ENCODE peak calls at places on chromosomes 6 and 20, in eight cellular contexts. X, T, Y, A, K, C, F and G are unnamed samples.
A peak's percentile ranks its signal among the peaks of the same experiment; 100 is the strongest.

GRCh38 chr20:58911970-58912369 is 59.5 kb downstream of the GNAS start:
- DNase-seq in A (no peak), Y (no peak), T (no peak), F (no peak), C (no peak), K (no peak), X (no peak), G (no peak)

GRCh38 chr6:151096255-151096612 is 143.5 kb upstream of the AKAP12 start:
- DNase-seq in X (no peak), K (no peak), Y (no peak), F (peak; percentile 30), C (no peak), T (peak; percentile 29), A (no peak), G (no peak)

GRCh38 chr6:21438986-21439352 is 154.6 kb upstream of the SOX4 start:
- DNase-seq in X (peak; percentile 17), K (no peak), Y (no peak), A (peak; percentile 70), F (peak; percentile 4), T (peak; percentile 13), C (no peak), G (peak; percentile 53)

GRCh38 chr6:24154121-24154520 is 28.1 kb downstream of the NRSN1 start:
- DNase-seq in Y (no peak), A (peak; percentile 80), C (no peak), X (peak; percentile 81), K (no peak), F (no peak), T (no peak), G (no peak)

GRCh38 chr6:137233561-137234504 is 14.6 kb upstream of the IFNGR1 start:
- DNase-seq in A (peak; percentile 70), X (peak; percentile 91), K (no peak), F (peak; percentile 87), Y (peak; percentile 69), C (no peak), T (peak; percentile 95), G (no peak)

GRCh38 chr20:59398552-59399265 is 98.3 kb downstream of the EDN3 start:
- DNase-seq in X (no peak), Y (no peak), T (no peak), C (no peak), F (no peak), K (no peak), A (no peak), G (no peak)

GRCh38 chr6:109767961-109768360 is 76.9 kb downstream of the FIG4 start:
- DNase-seq in T (peak; percentile 54), C (no peak), X (no peak), A (peak; percentile 64), F (peak; percentile 27), Y (no peak), K (no peak), G (no peak)

GRCh38 chr6:152598421-152598820 is 38.7 kb downstream of the SYNE1 start:
- DNase-seq in Y (no peak), A (no peak), T (peak; percentile 21), X (no peak), K (no peak), C (no peak), F (peak; percentile 42), G (no peak)

GRCh38 chr20:63829943-63830820 is 882 bp downstream of the ZBTB46 start:
- DNase-seq in Y (peak; percentile 12), T (no peak), C (peak; percentile 61), F (peak; percentile 37), K (no peak), A (no peak), X (no peak), G (no peak)

GRCh38 chr6:144066745-144067484 is 28.5 kb downstream of the SF3B5 start:
- DNase-seq in A (no peak), F (no peak), Y (no peak), T (no peak), X (no peak), C (no peak), K (no peak), G (peak; percentile 92)

GRCh38 chr20:46267108-46267820 is 41.0 kb downstream of the CDH22 start:
- DNase-seq in A (no peak), Y (no peak), C (no peak), K (no peak), T (no peak), X (no peak), F (no peak), G (no peak)

GRCh38 chr20:50301165-50301564 is 110.5 kb downstream of the CEBPB start:
- DNase-seq in F (no peak), C (no peak), K (no peak), A (no peak), T (no peak), X (no peak), Y (no peak), G (no peak)

GRCh38 chr6:164008902-164009301 is 594.4 kb downstream of the QKI start:
- DNase-seq in F (no peak), Y (no peak), C (no peak), K (no peak), T (no peak), X (no peak), A (no peak), G (no peak)

GRCh38 chr6:170222498-170223471 is 68.1 kb downstream of the DLL1 start:
- DNase-seq in K (no peak), T (no peak), F (no peak), X (peak; percentile 34), C (no peak), Y (no peak), A (peak; percentile 53), G (no peak)

GRCh38 chr20:20390393-20390792 is 22.5 kb downstream of the INSM1 start:
- DNase-seq in A (no peak), K (no peak), T (no peak), X (no peak), F (no peak), Y (no peak), C (no peak), G (no peak)

GRCh38 chr6:48098923-48099322 is 12.1 kb downstream of the PTCHD4 start:
- DNase-seq in Y (no peak), C (no peak), A (peak; percentile 41), K (no peak), T (peak; percentile 24), X (no peak), F (peak; percentile 39), G (no peak)

GRCh38 chr20:17655865-17656489 is 26.1 kb downstream of the RRBP1 start:
- DNase-seq in T (no peak), K (peak; percentile 12), Y (peak; percentile 25), A (peak; percentile 59), C (peak; percentile 70), X (peak; percentile 57), F (peak; percentile 50), G (peak; percentile 14)

GRCh38 chr20:36785308-36785707 is 11.7 kb upstream of the DSN1 start:
- DNase-seq in Y (no peak), F (no peak), K (no peak), C (no peak), T (no peak), X (no peak), A (no peak), G (no peak)

GRCh38 chr6:16583151-16583762 is 178.0 kb downstream of the ATXN1 start:
- DNase-seq in T (no peak), Y (no peak), A (no peak), K (no peak), C (no peak), X (no peak), F (no peak), G (peak; percentile 64)

GRCh38 chr20:5168582-5169396 is 42.0 kb downstream of the CDS2 start:
- DNase-seq in F (peak; percentile 66), A (peak; percentile 26), K (no peak), C (peak; percentile 52), Y (no peak), X (peak; percentile 48), T (peak; percentile 56), G (no peak)

GRCh38 chr6:104957301-104958177 is 632 bp downstream of the LIN28B start:
- DNase-seq in T (no peak), K (no peak), C (peak; percentile 96), Y (no peak), F (peak; percentile 9), X (no peak), A (no peak), G (no peak)
- H3K4me3 ChIP-seq in T (peak overlapping the region; percentile 76), K (no peak overlapping the region), C (peak overlapping the region; percentile 57), Y (no peak overlapping the region), F (no peak overlapping the region), X (no peak overlapping the region), A (peak overlapping the region; percentile 20), G (no peak overlapping the region)

GRCh38 chr6:30463651-30464618 is 25.4 kb upstream of the HLA-E start:
- DNase-seq in A (peak; percentile 42), T (peak; percentile 42), X (no peak), K (no peak), C (peak; percentile 53), Y (no peak), F (peak; percentile 69), G (peak; percentile 62)
- TF ChIP-seq CTCF in A (no peak), T (no peak), X (no peak), K (no peak), C (no peak), Y (no peak), F (no peak), G (no peak)

GRCh38 chr6:37192669-37193068 is 22.7 kb downstream of the PIM1 start:
- DNase-seq in C (no peak), Y (no peak), T (no peak), A (no peak), F (no peak), X (no peak), K (no peak), G (no peak)

GRCh38 chr6:37187321-37188022 is 17.5 kb downstream of the PIM1 start:
- DNase-seq in F (peak; percentile 12), A (no peak), C (no peak), Y (no peak), T (no peak), K (no peak), X (no peak), G (no peak)

GRCh38 chr6:37188962-37189510 is 19.1 kb downstream of the PIM1 start:
- DNase-seq in X (no peak), F (no peak), C (no peak), A (no peak), Y (no peak), T (no peak), K (no peak), G (no peak)

GRCh38 chr6:37190159-37190535 is 20.2 kb downstream of the PIM1 start:
- DNase-seq in X (no peak), T (no peak), K (no peak), A (no peak), F (peak; percentile 44), Y (peak; percentile 31), C (no peak), G (no peak)
- H3K4me3 ChIP-seq in X (no peak overlapping the region), T (no peak overlapping the region), K (no peak overlapping the region), A (no peak overlapping the region), F (no peak overlapping the region), Y (no peak overlapping the region), C (no peak overlapping the region), G (no peak overlapping the region)

GRCh38 chr20:3748073-3748472 is 15.6 kb downstream of the HSPA12B start:
- DNase-seq in X (no peak), C (no peak), Y (no peak), T (no peak), A (no peak), F (no peak), K (no peak), G (no peak)

GRCh38 chr20:3751664-3752385 is 15.7 kb downstream of the ADISSP start:
- DNase-seq in F (no peak), A (peak; percentile 18), Y (no peak), C (peak; percentile 83), K (peak; percentile 57), X (peak; percentile 45), T (no peak), G (peak; percentile 62)

GRCh38 chr20:3751284-3751663 is 16.3 kb downstream of the ADISSP start:
- DNase-seq in T (no peak), F (no peak), X (no peak), A (no peak), K (no peak), C (peak; percentile 58), Y (no peak), G (no peak)

GRCh38 chr20:3749087-3749688 is 16.7 kb downstream of the HSPA12B start:
- DNase-seq in C (no peak), Y (no peak), A (no peak), K (no peak), F (no peak), T (no peak), X (no peak), G (no peak)

GRCh38 chr20:3749689-3750639 is 17.5 kb downstream of the HSPA12B start:
- DNase-seq in K (peak; percentile 58), C (peak; percentile 87), Y (no peak), A (no peak), F (no peak), X (no peak), T (no peak), G (peak; percentile 35)
- TF ChIP-seq CTCF in K (peak; percentile 82), C (peak; percentile 89), Y (peak; percentile 64), A (peak; percentile 38), F (peak; percentile 12), X (peak; percentile 81), T (peak; percentile 53), G (peak; percentile 47)